ENCODE peak calls at places on chromosomes 7 and 10, in four cellular contexts. One of them, this sample, is unnamed.

GRCh38 chr7:94514140-94514889 is 4.7 kb downstream of the CASD1 start:
- DNase-seq in astrocyte: no peak
- DNase-seq in uterus: no peak
- DNase-seq in fibroblast of lung: no peak
- DNase-seq in this sample: no peak

GRCh38 chr10:90960355-90960814 is 39.5 kb upstream of the ANKRD1 start:
- DNase-seq in astrocyte: peak
- DNase-seq in uterus: no peak
- DNase-seq in fibroblast of lung: peak
- DNase-seq in this sample: peak

GRCh38 chr10:45278860-45279498 is 36.4 kb downstream of the OR13A1 start:
- DNase-seq in astrocyte: no peak
- DNase-seq in uterus: no peak
- DNase-seq in fibroblast of lung: no peak
- DNase-seq in this sample: no peak

GRCh38 chr7:69817096-69817495 is 218.8 kb downstream of the AUTS2 start:
- DNase-seq in astrocyte: peak
- DNase-seq in uterus: no peak
- DNase-seq in fibroblast of lung: peak
- DNase-seq in this sample: no peak

GRCh38 chr7:55552320-55553086 is 19.8 kb downstream of the VOPP1 start:
- DNase-seq in astrocyte: peak
- DNase-seq in uterus: peak
- DNase-seq in fibroblast of lung: peak
- DNase-seq in this sample: no peak

GRCh38 chr10:100346765-100347567 is at the start of gene SCD:
- DNase-seq in astrocyte: peak
- DNase-seq in uterus: peak
- DNase-seq in fibroblast of lung: peak
- DNase-seq in this sample: peak

GRCh38 chr7:105719395-105719794 is 138.1 kb upstream of the EFCAB10 start:
- DNase-seq in astrocyte: no peak
- DNase-seq in uterus: no peak
- DNase-seq in fibroblast of lung: no peak
- DNase-seq in this sample: no peak

GRCh38 chr10:132023092-132023811 is 41.5 kb upstream of the BNIP3 start:
- DNase-seq in astrocyte: peak
- DNase-seq in uterus: peak
- DNase-seq in fibroblast of lung: peak
- DNase-seq in this sample: peak

GRCh38 chr7:129989466-129989865 is 36.7 kb upstream of the UBE2H start:
- DNase-seq in astrocyte: no peak
- DNase-seq in uterus: no peak
- DNase-seq in fibroblast of lung: no peak
- DNase-seq in this sample: peak

GRCh38 chr10:3554121-3554522 is 230.9 kb downstream of the KLF6 start:
- DNase-seq in astrocyte: no peak
- DNase-seq in uterus: no peak
- DNase-seq in fibroblast of lung: no peak
- DNase-seq in this sample: no peak

GRCh38 chr7:8564296-8564695 is 130.9 kb downstream of the NXPH1 start:
- DNase-seq in astrocyte: no peak
- DNase-seq in uterus: no peak
- DNase-seq in fibroblast of lung: no peak
- DNase-seq in this sample: no peak

GRCh38 chr10:118808601-118809371 is 54.0 kb upstream of the CACUL1 start:
- DNase-seq in astrocyte: no peak
- DNase-seq in uterus: no peak
- DNase-seq in fibroblast of lung: no peak
- DNase-seq in this sample: no peak

GRCh38 chr10:79237801-79238520 is 109.3 kb upstream of the PPIF start:
- DNase-seq in astrocyte: no peak
- DNase-seq in uterus: no peak
- DNase-seq in fibroblast of lung: no peak
- DNase-seq in this sample: no peak

GRCh38 chr7:150325110-150325611 is 1.8 kb upstream of the ACTR3C start:
- DNase-seq in astrocyte: peak
- DNase-seq in uterus: peak
- DNase-seq in fibroblast of lung: peak
- DNase-seq in this sample: no peak

GRCh38 chr7:124351950-124352349 is 319.1 kb upstream of the TMEM229A start:
- DNase-seq in astrocyte: no peak
- DNase-seq in uterus: no peak
- DNase-seq in fibroblast of lung: no peak
- DNase-seq in this sample: no peak

GRCh38 chr10:17910144-17910789 is 41.5 kb upstream of the SLC39A12 start:
- DNase-seq in astrocyte: peak
- DNase-seq in uterus: peak
- DNase-seq in fibroblast of lung: peak
- DNase-seq in this sample: peak

GRCh38 chr7:1854521-1855395 is 184.7 kb downstream of the ELFN1 start:
- DNase-seq in astrocyte: no peak
- DNase-seq in uterus: no peak
- DNase-seq in fibroblast of lung: no peak
- DNase-seq in this sample: no peak

GRCh38 chr10:30581779-30582380 is 47.7 kb downstream of the LYZL2 start:
- DNase-seq in astrocyte: peak
- DNase-seq in uterus: no peak
- DNase-seq in fibroblast of lung: peak
- DNase-seq in this sample: peak

GRCh38 chr7:28037220-28038010 is 143.2 kb downstream of the JAZF1 start:
- DNase-seq in astrocyte: peak
- DNase-seq in uterus: no peak
- DNase-seq in fibroblast of lung: peak
- DNase-seq in this sample: peak

GRCh38 chr7:25638042-25638441 is 409.8 kb upstream of the NPVF start:
- DNase-seq in astrocyte: no peak
- DNase-seq in uterus: no peak
- DNase-seq in fibroblast of lung: no peak
- DNase-seq in this sample: no peak

GRCh38 chr7:70325509-70326101 is 727.3 kb downstream of the AUTS2 start:
- DNase-seq in astrocyte: peak
- DNase-seq in uterus: peak
- DNase-seq in fibroblast of lung: peak
- DNase-seq in this sample: no peak

GRCh38 chr10:122149607-122150505 is 121.2 kb upstream of the BTBD16 start:
- DNase-seq in astrocyte: no peak
- DNase-seq in uterus: peak
- DNase-seq in fibroblast of lung: peak
- DNase-seq in this sample: no peak

GRCh38 chr7:2260820-2261219 is 18.8 kb downstream of the NUDT1 start:
- DNase-seq in astrocyte: no peak
- DNase-seq in uterus: no peak
- DNase-seq in fibroblast of lung: no peak
- DNase-seq in this sample: peak

GRCh38 chr10:132248455-132249231 is 59.1 kb downstream of the STK32C start:
- DNase-seq in astrocyte: no peak
- DNase-seq in uterus: no peak
- DNase-seq in fibroblast of lung: no peak
- DNase-seq in this sample: no peak

GRCh38 chr7:69889338-69890080 is 291.2 kb downstream of the AUTS2 start:
- DNase-seq in astrocyte: no peak
- DNase-seq in uterus: no peak
- DNase-seq in fibroblast of lung: no peak
- DNase-seq in this sample: peak

GRCh38 chr7:113267271-113267670 is 148.9 kb upstream of the SMIM30 start:
- DNase-seq in astrocyte: no peak
- DNase-seq in uterus: no peak
- DNase-seq in fibroblast of lung: no peak
- DNase-seq in this sample: no peak

GRCh38 chr7:84841809-84842208 is 345.0 kb downstream of the SEMA3D start:
- DNase-seq in astrocyte: peak
- DNase-seq in uterus: no peak
- DNase-seq in fibroblast of lung: peak
- DNase-seq in this sample: no peak

GRCh38 chr7:118080947-118081346 is 103.0 kb upstream of the LSM8 start:
- DNase-seq in astrocyte: peak
- DNase-seq in uterus: peak
- DNase-seq in fibroblast of lung: peak
- DNase-seq in this sample: peak

GRCh38 chr7:114663502-114663901 is 248.9 kb downstream of the FOXP2 start:
- DNase-seq in astrocyte: peak
- DNase-seq in uterus: no peak
- DNase-seq in fibroblast of lung: peak
- DNase-seq in this sample: peak

DNA sequence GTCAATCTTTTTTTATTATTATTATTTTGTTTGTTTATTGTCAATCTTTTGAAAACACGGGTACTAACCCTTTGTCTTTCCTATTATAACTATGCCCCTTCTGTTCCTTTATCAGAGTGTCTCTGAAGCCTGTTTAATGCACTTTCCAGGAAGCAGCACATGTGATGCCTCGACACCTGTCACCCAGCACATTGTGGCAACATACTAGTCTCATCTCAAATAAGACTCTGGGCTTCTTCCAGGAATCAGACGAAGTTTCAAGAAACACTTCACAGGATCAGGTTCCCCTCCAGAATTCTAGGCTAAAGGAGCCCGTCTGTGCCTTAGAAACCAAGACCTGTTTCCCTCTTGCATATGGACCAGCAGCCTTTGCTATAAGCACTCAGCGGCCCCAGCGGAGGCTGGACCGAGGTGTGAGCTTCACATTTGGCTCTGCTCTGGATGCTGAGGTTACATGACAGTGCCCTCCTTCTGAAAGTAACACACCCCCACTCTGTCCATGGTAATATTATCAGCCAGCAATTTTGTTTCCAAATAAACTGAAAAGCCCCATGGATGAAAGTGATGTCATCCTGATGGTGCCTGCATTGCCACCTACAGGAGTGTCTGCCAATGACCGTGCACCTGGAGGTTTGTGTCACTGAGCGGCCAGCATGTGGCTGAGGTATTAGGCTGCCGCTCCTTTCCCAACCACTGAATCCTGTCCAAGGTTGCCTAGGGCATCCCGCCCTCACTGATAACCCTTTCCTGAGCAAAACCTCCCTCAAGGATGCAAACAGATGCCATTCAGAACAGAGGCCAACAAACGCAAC is 38.1 kb downstream of the MKI67 start:
- DNase-seq in astrocyte: no peak
- DNase-seq in uterus: no peak
- DNase-seq in fibroblast of lung: no peak
- DNase-seq in this sample: no peak
- TF ChIP-seq CTCF in astrocyte: peak
- TF ChIP-seq CTCF in uterus: no peak
- TF ChIP-seq CTCF in fibroblast of lung: no peak
- TF ChIP-seq CTCF in this sample: peak

GRCh38 chr7:155646669-155647068 is 2.2 kb downstream of the RBM33 start:
- DNase-seq in astrocyte: no peak
- DNase-seq in uterus: no peak
- DNase-seq in fibroblast of lung: no peak
- DNase-seq in this sample: no peak
- H3K4me3 ChIP-seq in astrocyte: peak
- H3K4me3 ChIP-seq in uterus: no peak
- H3K4me3 ChIP-seq in fibroblast of lung: peak
- H3K4me3 ChIP-seq in this sample: no peak

GRCh38 chr10:21021231-21021630 is 124.1 kb upstream of the NEBL start:
- DNase-seq in astrocyte: no peak
- DNase-seq in uterus: no peak
- DNase-seq in fibroblast of lung: no peak
- DNase-seq in this sample: no peak

GRCh38 chr10:21022821-21023220 is 125.7 kb upstream of the NEBL start:
- DNase-seq in astrocyte: no peak
- DNase-seq in uterus: no peak
- DNase-seq in fibroblast of lung: no peak
- DNase-seq in this sample: no peak

GRCh38 chr10:21020545-21020944 is 123.4 kb upstream of the NEBL start:
- DNase-seq in astrocyte: no peak
- DNase-seq in uterus: no peak
- DNase-seq in fibroblast of lung: no peak
- DNase-seq in this sample: peak

DNA sequence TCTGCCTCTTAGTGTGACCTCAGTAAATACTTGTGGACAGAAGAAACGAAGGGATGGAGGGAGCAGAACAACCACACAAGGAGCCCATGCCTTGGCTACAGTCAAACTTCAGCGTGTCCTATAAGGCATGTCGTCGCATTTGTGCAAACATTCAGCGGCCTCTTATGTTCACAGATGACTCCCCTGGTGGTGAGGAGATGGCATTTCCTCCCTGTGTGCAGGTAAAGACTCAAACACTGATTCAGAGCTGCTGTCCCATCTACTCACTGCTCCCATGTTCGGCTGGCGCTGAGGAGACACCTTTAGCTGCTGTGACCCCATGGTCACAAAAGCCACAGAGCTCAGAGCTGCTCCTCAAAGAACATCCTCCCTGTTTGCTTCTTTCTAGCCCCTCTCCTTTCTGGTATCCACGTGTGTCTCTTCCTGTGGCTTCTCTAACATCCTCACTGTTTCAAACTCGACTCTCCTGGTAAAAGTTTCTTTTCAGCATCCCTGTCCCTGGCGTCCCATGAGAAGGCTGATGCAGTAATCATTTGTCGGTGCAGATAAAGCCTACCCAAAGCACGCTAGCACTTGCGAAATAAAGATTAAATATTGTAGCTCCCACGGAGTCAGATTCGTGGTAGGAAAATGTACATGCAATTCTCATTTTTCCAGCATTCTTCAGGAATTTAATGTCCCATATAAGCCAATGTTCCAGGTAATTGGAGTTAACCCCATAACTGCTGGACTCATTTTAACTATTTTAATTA is 124.9 kb upstream of the NEBL start:
- DNase-seq in astrocyte: no peak
- DNase-seq in uterus: no peak
- DNase-seq in fibroblast of lung: no peak
- DNase-seq in this sample: peak
- TF ChIP-seq CTCF in astrocyte: no peak
- TF ChIP-seq CTCF in uterus: no peak
- TF ChIP-seq CTCF in fibroblast of lung: peak
- TF ChIP-seq CTCF in this sample: peak

GRCh38 chr10:8225232-8225631 is 170.7 kb downstream of the GATA3 start:
- DNase-seq in astrocyte: no peak
- DNase-seq in uterus: no peak
- DNase-seq in fibroblast of lung: no peak
- DNase-seq in this sample: no peak

GRCh38 chr10:8227246-8227645 is 172.8 kb downstream of the GATA3 start:
- DNase-seq in astrocyte: no peak
- DNase-seq in uterus: no peak
- DNase-seq in fibroblast of lung: no peak
- DNase-seq in this sample: no peak

GRCh38 chr10:8233049-8233448 is 178.6 kb downstream of the GATA3 start:
- DNase-seq in astrocyte: no peak
- DNase-seq in uterus: no peak
- DNase-seq in fibroblast of lung: no peak
- DNase-seq in this sample: no peak

GRCh38 chr10:8230887-8231286 is 176.4 kb downstream of the GATA3 start:
- DNase-seq in astrocyte: no peak
- DNase-seq in uterus: no peak
- DNase-seq in fibroblast of lung: no peak
- DNase-seq in this sample: no peak

DNA sequence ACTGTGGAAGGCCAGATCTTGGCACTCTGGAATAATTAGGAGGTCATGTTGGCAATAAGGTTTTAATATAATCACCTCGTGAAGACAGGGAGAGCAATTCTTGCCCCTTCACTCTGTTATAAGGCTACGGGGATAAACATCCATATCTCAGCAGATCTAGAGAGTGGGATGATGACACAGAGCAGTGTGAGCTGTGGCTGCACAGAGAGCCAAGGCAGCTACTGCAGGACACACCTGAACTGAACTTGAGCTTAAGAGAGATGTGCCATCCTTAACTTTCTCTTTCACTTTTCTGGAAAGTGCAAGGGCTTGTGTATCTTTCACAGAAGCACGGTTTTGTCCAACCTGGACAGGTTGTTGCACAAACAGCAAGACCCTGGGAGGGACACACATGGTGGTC is 174.7 kb downstream of the GATA3 start:
- DNase-seq in astrocyte: no peak
- DNase-seq in uterus: no peak
- DNase-seq in fibroblast of lung: no peak
- DNase-seq in this sample: no peak
- H3K4me3 ChIP-seq in astrocyte: no peak
- H3K4me3 ChIP-seq in uterus: no peak
- H3K4me3 ChIP-seq in fibroblast of lung: no peak
- H3K4me3 ChIP-seq in this sample: no peak

This sample was measured in GM12865.